ENCODE peak calls at places on chromosome X, in four cellular contexts. One of them, this sample, is unnamed.

GRCh38 chrX:40154229-40154852 is 56.6 kb upstream of the BCOR start:
- DNase-seq in GM12878: no peak
- DNase-seq in K562: peak
- DNase-seq in H1: no peak
- DNase-seq in this sample: peak

GRCh38 chrX:136589966-136590365 is 58.0 kb downstream of the VGLL1 start:
- DNase-seq in K562: no peak
- DNase-seq in GM12878: no peak
- DNase-seq in H1: no peak
- DNase-seq in this sample: no peak

GRCh38 chrX:136665258-136665900 is 17.4 kb downstream of the CD40LG start:
- DNase-seq in K562: no peak
- DNase-seq in GM12878: no peak
- DNase-seq in H1: no peak
- DNase-seq in this sample: no peak

GRCh38 chrX:22097295-22097694 is 65.2 kb downstream of the PHEX start:
- DNase-seq in GM12878: no peak
- DNase-seq in H1: no peak
- DNase-seq in K562: no peak
- DNase-seq in this sample: no peak

GRCh38 chrX:10006086-10006485 is 38.9 kb downstream of the CLDN34 start:
- DNase-seq in K562: no peak
- DNase-seq in GM12878: no peak
- DNase-seq in H1: no peak
- DNase-seq in this sample: no peak

GRCh38 chrX:133660356-133660755 is 245.1 kb upstream of the GPC4 start:
- DNase-seq in K562: no peak
- DNase-seq in GM12878: no peak
- DNase-seq in H1: no peak
- DNase-seq in this sample: no peak

GRCh38 chrX:154458116-154458953 is at the start of gene PLXNA3:
- DNase-seq in K562: peak
- DNase-seq in GM12878: no peak
- DNase-seq in H1: no peak
- DNase-seq in this sample: peak

GRCh38 chrX:100658936-100659335 is 14.9 kb downstream of the SRPX2 start:
- DNase-seq in K562: no peak
- DNase-seq in GM12878: no peak
- DNase-seq in H1: no peak
- DNase-seq in this sample: no peak

GRCh38 chrX:49230500-49231232 is 2.5 kb downstream of the CACNA1F start:
- DNase-seq in H1: no peak
- DNase-seq in K562: peak
- DNase-seq in GM12878: no peak
- DNase-seq in this sample: no peak

GRCh38 chrX:30880058-30880457 is 9.0 kb downstream of the TAB3 start:
- DNase-seq in GM12878: no peak
- DNase-seq in K562: no peak
- DNase-seq in H1: no peak
- DNase-seq in this sample: no peak

GRCh38 chrX:91435465-91435864 is 826 bp downstream of the PABPC5 start:
- DNase-seq in H1: no peak
- DNase-seq in GM12878: no peak
- DNase-seq in K562: no peak
- DNase-seq in this sample: peak

GRCh38 chrX:84453351-84454246 is 48.7 kb downstream of the HDX start:
- DNase-seq in K562: no peak
- DNase-seq in GM12878: no peak
- DNase-seq in H1: no peak
- DNase-seq in this sample: no peak

GRCh38 chrX:85994787-85995186 is 52.6 kb downstream of the CHM start:
- DNase-seq in H1: no peak
- DNase-seq in K562: no peak
- DNase-seq in GM12878: no peak
- DNase-seq in this sample: no peak

GRCh38 chrX:72003811-72004750 is 93.4 kb downstream of the NHSL2 start:
- DNase-seq in GM12878: no peak
- DNase-seq in H1: peak
- DNase-seq in K562: no peak
- DNase-seq in this sample: peak

GRCh38 chrX:9729161-9729885 is 36.3 kb downstream of the GPR143 start:
- DNase-seq in GM12878: no peak
- DNase-seq in H1: no peak
- DNase-seq in K562: no peak
- DNase-seq in this sample: no peak

GRCh38 chrX:106726485-106727437 is at the start of gene RNF128:
- DNase-seq in K562: no peak
- DNase-seq in H1: peak
- DNase-seq in GM12878: no peak
- DNase-seq in this sample: peak

GRCh38 chrX:106481341-106481740 is 130.4 kb upstream of the RADX start:
- DNase-seq in H1: no peak
- DNase-seq in GM12878: peak
- DNase-seq in K562: peak
- DNase-seq in this sample: peak

GRCh38 chrX:13428055-13428786 is 108.4 kb upstream of the ATXN3L start:
- DNase-seq in H1: no peak
- DNase-seq in GM12878: no peak
- DNase-seq in K562: no peak
- DNase-seq in this sample: no peak

GRCh38 chrX:129115104-129115503 is 408.2 kb downstream of the SMARCA1 start:
- DNase-seq in H1: no peak
- DNase-seq in K562: peak
- DNase-seq in GM12878: no peak
- DNase-seq in this sample: peak

GRCh38 chrX:56069299-56069941 is 162.7 kb upstream of the KLF8 start:
- DNase-seq in K562: no peak
- DNase-seq in H1: no peak
- DNase-seq in GM12878: no peak
- DNase-seq in this sample: no peak

GRCh38 chrX:39629001-39629400 is 468.8 kb downstream of the BCOR start:
- DNase-seq in GM12878: no peak
- DNase-seq in K562: no peak
- DNase-seq in H1: no peak
- DNase-seq in this sample: no peak

GRCh38 chrX:9486786-9487185 is 21.9 kb downstream of the TBL1X start:
- DNase-seq in K562: no peak
- DNase-seq in GM12878: no peak
- DNase-seq in H1: no peak
- DNase-seq in this sample: no peak

GRCh38 chrX:104098151-104098808 is 14.0 kb upstream of the ZCCHC18 start:
- DNase-seq in K562: peak
- DNase-seq in GM12878: no peak
- DNase-seq in H1: no peak
- DNase-seq in this sample: peak

GRCh38 chrX:29841750-29842149 is 373.6 kb upstream of the MAGEB2 start:
- DNase-seq in K562: no peak
- DNase-seq in H1: no peak
- DNase-seq in GM12878: no peak
- DNase-seq in this sample: no peak

GRCh38 chrX:80747832-80748231 is 61.8 kb downstream of the BRWD3 start:
- DNase-seq in GM12878: no peak
- DNase-seq in K562: no peak
- DNase-seq in H1: no peak
- DNase-seq in this sample: no peak

GRCh38 chrX:98795636-98796035 is 1614.4 kb downstream of the PCDH19 start:
- DNase-seq in H1: no peak
- DNase-seq in GM12878: no peak
- DNase-seq in K562: no peak
- DNase-seq in this sample: no peak

GRCh38 chrX:15242899-15243555 is 26.9 kb downstream of the ASB9 start:
- DNase-seq in H1: no peak
- DNase-seq in K562: peak
- DNase-seq in GM12878: peak
- DNase-seq in this sample: peak

GRCh38 chrX:79081895-79082512 is 62.5 kb upstream of the GPR174 start:
- DNase-seq in H1: no peak
- DNase-seq in GM12878: peak
- DNase-seq in K562: peak
- DNase-seq in this sample: peak

GRCh38 chrX:142804085-142804484 is 221.6 kb upstream of the SPANXN4 start:
- DNase-seq in H1: no peak
- DNase-seq in GM12878: no peak
- DNase-seq in K562: no peak
- DNase-seq in this sample: peak

GRCh38 chrX:112211459-112211858 is 128.9 kb upstream of the TRPC5 start:
- DNase-seq in GM12878: peak
- DNase-seq in K562: no peak
- DNase-seq in H1: no peak
- DNase-seq in this sample: no peak

GRCh38 chrX:147900349-147900748 is 11.4 kb upstream of the FMR1 start:
- DNase-seq in H1: no peak
- DNase-seq in K562: no peak
- DNase-seq in GM12878: no peak
- DNase-seq in this sample: no peak
- TF ChIP-seq NRF1 in H1: no peak
- TF ChIP-seq NRF1 in K562: no peak
- TF ChIP-seq NRF1 in GM12878: no peak
- TF ChIP-seq NRF1 in this sample: no peak

GRCh38 chrX:150663061-150663460 is 30.1 kb upstream of the MTMR1 start:
- DNase-seq in H1: no peak
- DNase-seq in K562: no peak
- DNase-seq in GM12878: no peak
- DNase-seq in this sample: peak
- TF ChIP-seq NRF1 in H1: no peak
- TF ChIP-seq NRF1 in K562: no peak
- TF ChIP-seq NRF1 in GM12878: no peak
- TF ChIP-seq NRF1 in this sample: no peak

DNA sequence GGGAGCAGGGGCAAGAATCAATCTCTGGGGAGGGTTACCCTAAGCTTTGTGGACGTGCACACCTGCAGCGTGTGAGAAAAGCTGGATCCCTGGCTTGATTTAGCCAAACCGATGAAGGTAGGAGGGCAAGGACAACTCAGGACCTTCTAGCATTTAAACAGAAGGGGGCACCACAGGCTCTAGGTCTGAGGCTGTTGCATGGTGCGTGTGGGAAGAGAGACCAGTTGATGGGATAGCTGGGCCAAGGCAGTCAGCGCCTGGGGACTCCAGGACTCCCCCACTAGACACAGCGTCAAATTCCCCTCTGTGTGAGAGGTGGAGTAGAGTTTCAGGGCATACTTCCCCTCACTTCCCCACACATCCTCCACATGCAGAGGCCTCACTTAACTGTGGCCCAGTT is 4.3 kb downstream of the GABRQ start:
- DNase-seq in GM12878: no peak
- DNase-seq in H1: no peak
- DNase-seq in K562: peak
- DNase-seq in this sample: peak
- TF ChIP-seq NRF1 in GM12878: no peak
- TF ChIP-seq NRF1 in H1: no peak
- TF ChIP-seq NRF1 in K562: no peak
- TF ChIP-seq NRF1 in this sample: no peak

GRCh38 chrX:19535481-19535880 is 20.2 kb upstream of the MAP3K15 start:
- DNase-seq in K562: no peak
- DNase-seq in GM12878: no peak
- DNase-seq in H1: no peak
- DNase-seq in this sample: peak
- TF ChIP-seq NRF1 in K562: no peak
- TF ChIP-seq NRF1 in GM12878: no peak
- TF ChIP-seq NRF1 in H1: no peak
- TF ChIP-seq NRF1 in this sample: no peak

GRCh38 chrX:110941906-110942305 is 146.3 kb upstream of the CHRDL1 start:
- DNase-seq in GM12878: no peak
- DNase-seq in H1: no peak
- DNase-seq in K562: no peak
- DNase-seq in this sample: no peak

GRCh38 chrX:110938977-110939732 is 143.5 kb upstream of the CHRDL1 start:
- DNase-seq in K562: no peak
- DNase-seq in H1: no peak
- DNase-seq in GM12878: no peak
- DNase-seq in this sample: no peak

GRCh38 chrX:110944323-110944761 is 148.7 kb upstream of the CHRDL1 start:
- DNase-seq in K562: no peak
- DNase-seq in GM12878: no peak
- DNase-seq in H1: no peak
- DNase-seq in this sample: peak

DNA sequence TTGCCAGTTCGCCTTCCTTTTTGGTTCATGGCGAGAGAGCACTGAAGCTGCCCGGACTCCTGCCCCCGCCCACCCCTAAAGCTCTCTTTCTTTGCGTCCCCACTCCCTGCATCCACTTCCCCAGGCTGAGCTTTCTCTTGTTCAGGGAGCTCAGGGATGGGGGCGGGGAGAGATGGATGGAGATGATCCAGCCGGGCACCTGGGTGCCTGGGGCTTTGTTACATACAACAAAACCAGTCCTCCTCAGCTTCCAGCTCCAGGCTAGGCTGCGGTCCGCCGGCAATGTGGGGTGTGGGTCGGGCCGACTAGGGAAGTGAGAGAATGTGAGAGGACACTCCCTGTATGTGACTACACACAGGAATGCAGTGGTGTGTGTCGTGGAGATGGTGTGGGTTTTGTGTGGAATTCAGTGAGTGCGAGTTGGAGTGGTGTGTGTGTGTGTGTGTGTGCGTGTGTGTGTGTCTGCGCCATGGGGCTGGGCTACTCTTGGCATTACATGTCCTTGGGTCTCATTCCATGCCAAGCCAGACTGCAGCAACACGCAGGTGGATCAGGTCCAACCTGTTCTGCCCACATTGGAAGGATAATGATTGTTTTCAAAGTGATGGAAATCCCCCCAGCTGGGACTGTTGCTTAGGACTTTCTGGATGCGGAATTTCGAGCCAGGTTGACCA is 149.3 kb upstream of the CHRDL1 start:
- DNase-seq in H1: no peak
- DNase-seq in K562: no peak
- DNase-seq in GM12878: no peak
- DNase-seq in this sample: peak
- TF ChIP-seq NRF1 in H1: no peak
- TF ChIP-seq NRF1 in K562: no peak
- TF ChIP-seq NRF1 in GM12878: no peak
- TF ChIP-seq NRF1 in this sample: no peak

GRCh38 chrX:151396042-151396826 is 772 bp upstream of the VMA21 start:
- DNase-seq in K562: no peak
- DNase-seq in GM12878: peak
- DNase-seq in H1: no peak
- DNase-seq in this sample: peak
- TF ChIP-seq NRF1 in K562: no peak
- TF ChIP-seq NRF1 in GM12878: no peak
- TF ChIP-seq NRF1 in H1: no peak
- TF ChIP-seq NRF1 in this sample: no peak

This sample was measured in SK-N-SH.